ENCODE peak calls at places on chromosomes 11 and 22, in four cellular contexts. One of them, this sample, is unnamed. For H3K36me3 and H3K4me1, the result is how much of the 10 kb centered on the place peaks cover.

GRCh38 chr11:77101043-77101537 is 1.6 kb upstream of the OMP start:
- DNase-seq in neural progenitor cell: peak
- DNase-seq in breast epithelium: no peak
- DNase-seq in adipocyte: peak
- DNase-seq in this sample: no peak

GRCh38 chr11:77705195-77705876 is 67.7 kb upstream of the CLNS1A start:
- DNase-seq in neural progenitor cell: no peak
- DNase-seq in breast epithelium: no peak
- DNase-seq in adipocyte: peak
- DNase-seq in this sample: no peak

GRCh38 chr22:20464912-20465758 is 27.5 kb upstream of the SCARF2 start:
- DNase-seq in neural progenitor cell: no peak
- DNase-seq in breast epithelium: no peak
- DNase-seq in adipocyte: no peak
- DNase-seq in this sample: no peak

GRCh38 chr11:8813658-8814057 is 97.3 kb upstream of the AKIP1 start:
- DNase-seq in neural progenitor cell: peak
- DNase-seq in breast epithelium: no peak
- DNase-seq in adipocyte: peak
- DNase-seq in this sample: peak

GRCh38 chr11:10625982-10626311 is 57.5 kb upstream of the LYVE1 start:
- DNase-seq in neural progenitor cell: no peak
- DNase-seq in breast epithelium: no peak
- DNase-seq in adipocyte: no peak
- DNase-seq in this sample: no peak

GRCh38 chr11:35688023-35688422 is 25.4 kb downstream of the TRIM44 start:
- DNase-seq in neural progenitor cell: no peak
- DNase-seq in breast epithelium: no peak
- DNase-seq in adipocyte: no peak
- DNase-seq in this sample: no peak

GRCh38 chr11:118281284-118281683 is 17.2 kb upstream of the MPZL2 start:
- DNase-seq in neural progenitor cell: no peak
- DNase-seq in breast epithelium: no peak
- DNase-seq in adipocyte: no peak
- DNase-seq in this sample: no peak

GRCh38 chr11:6474806-6475500 is 1.2 kb upstream of the TRIM3 start:
- DNase-seq in neural progenitor cell: no peak
- DNase-seq in breast epithelium: no peak
- DNase-seq in adipocyte: no peak
- DNase-seq in this sample: no peak

GRCh38 chr11:69839516-69839915 is 20.3 kb upstream of the FGF3 start:
- DNase-seq in neural progenitor cell: no peak
- DNase-seq in breast epithelium: no peak
- DNase-seq in adipocyte: no peak
- DNase-seq in this sample: no peak

GRCh38 chr11:17718510-17718962 is 835 bp upstream of the MYOD1 start:
- DNase-seq in neural progenitor cell: no peak
- DNase-seq in breast epithelium: no peak
- DNase-seq in adipocyte: no peak
- DNase-seq in this sample: no peak

GRCh38 chr11:15379483-15379882 is 264.8 kb downstream of the INSC start:
- DNase-seq in neural progenitor cell: peak
- DNase-seq in breast epithelium: no peak
- DNase-seq in adipocyte: no peak
- DNase-seq in this sample: no peak

GRCh38 chr11:17952487-17952886 is 60.4 kb downstream of the SERGEF start:
- DNase-seq in neural progenitor cell: no peak
- DNase-seq in breast epithelium: no peak
- DNase-seq in adipocyte: no peak
- DNase-seq in this sample: no peak

GRCh38 chr11:117690484-117691205 is 106.4 kb downstream of the DSCAML1 start:
- DNase-seq in neural progenitor cell: no peak
- DNase-seq in breast epithelium: no peak
- DNase-seq in adipocyte: no peak
- DNase-seq in this sample: no peak

GRCh38 chr11:747176-748006 is at the start of gene TALDO1:
- DNase-seq in neural progenitor cell: peak
- DNase-seq in breast epithelium: peak
- DNase-seq in adipocyte: peak
- DNase-seq in this sample: peak

GRCh38 chr11:131875611-131876010 is 505.2 kb downstream of the NTM start:
- DNase-seq in neural progenitor cell: no peak
- DNase-seq in breast epithelium: no peak
- DNase-seq in adipocyte: no peak
- DNase-seq in this sample: no peak

GRCh38 chr22:17237031-17237668 is 17.9 kb upstream of the ADA2 start:
- DNase-seq in neural progenitor cell: no peak
- DNase-seq in breast epithelium: no peak
- DNase-seq in adipocyte: no peak
- DNase-seq in this sample: no peak

GRCh38 chr22:43172191-43172590 is 14.7 kb downstream of the TTLL12 start:
- DNase-seq in neural progenitor cell: no peak
- DNase-seq in breast epithelium: no peak
- DNase-seq in adipocyte: no peak
- DNase-seq in this sample: no peak
- H3K36me3 ChIP-seq in neural progenitor cell: under half
- H3K36me3 ChIP-seq in breast epithelium: under half
- H3K36me3 ChIP-seq in adipocyte: half or more
- H3K36me3 ChIP-seq in this sample: half or more

DNA sequence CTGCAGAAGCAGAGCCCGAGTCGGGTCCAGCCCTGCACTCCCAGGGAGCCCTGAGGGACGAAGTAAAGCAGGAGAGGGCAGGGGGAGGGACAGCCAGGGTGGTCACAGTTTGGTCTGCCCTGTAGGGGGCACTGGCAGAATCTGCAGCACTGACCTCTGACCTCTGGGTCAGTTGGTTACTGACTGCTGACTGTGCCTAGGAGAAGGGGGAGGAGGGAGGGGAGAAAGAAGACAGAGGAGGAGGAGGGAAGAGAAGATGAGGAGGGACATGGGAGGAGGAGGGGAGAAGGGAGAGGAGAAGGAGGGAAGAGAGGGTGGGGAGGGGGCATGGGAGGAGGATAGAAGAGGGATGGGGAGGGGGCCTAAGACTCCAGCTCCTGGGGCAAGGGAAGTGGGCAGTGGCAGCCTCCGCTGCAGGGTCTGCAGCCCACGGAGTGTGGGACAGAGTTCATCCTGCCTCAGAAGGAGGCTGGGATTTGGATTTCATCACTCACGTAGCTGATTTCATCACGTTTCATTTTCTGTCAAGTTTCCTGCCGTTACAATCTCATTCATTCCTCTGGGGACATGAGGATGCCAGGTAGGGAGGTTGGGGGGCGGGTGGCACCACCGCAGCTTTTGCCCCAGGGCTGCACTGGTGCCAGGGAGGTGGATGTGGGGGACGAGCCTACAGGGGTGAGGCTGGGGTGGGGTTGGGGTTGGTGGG is 55.2 kb downstream of the FLRT1 start:
- DNase-seq in neural progenitor cell: peak
- DNase-seq in breast epithelium: no peak
- DNase-seq in adipocyte: peak
- DNase-seq in this sample: no peak
- H3K4me1 ChIP-seq in neural progenitor cell: half or more
- H3K4me1 ChIP-seq in breast epithelium: under half
- H3K4me1 ChIP-seq in adipocyte: under half
- H3K4me1 ChIP-seq in this sample: under half

GRCh38 chr11:11967669-11968510 is 40.5 kb downstream of the DKK3 start:
- DNase-seq in neural progenitor cell: no peak
- DNase-seq in breast epithelium: no peak
- DNase-seq in adipocyte: no peak
- DNase-seq in this sample: no peak
- H3K36me3 ChIP-seq in neural progenitor cell: under half
- H3K36me3 ChIP-seq in breast epithelium: under half
- H3K36me3 ChIP-seq in adipocyte: under half
- H3K36me3 ChIP-seq in this sample: under half

DNA sequence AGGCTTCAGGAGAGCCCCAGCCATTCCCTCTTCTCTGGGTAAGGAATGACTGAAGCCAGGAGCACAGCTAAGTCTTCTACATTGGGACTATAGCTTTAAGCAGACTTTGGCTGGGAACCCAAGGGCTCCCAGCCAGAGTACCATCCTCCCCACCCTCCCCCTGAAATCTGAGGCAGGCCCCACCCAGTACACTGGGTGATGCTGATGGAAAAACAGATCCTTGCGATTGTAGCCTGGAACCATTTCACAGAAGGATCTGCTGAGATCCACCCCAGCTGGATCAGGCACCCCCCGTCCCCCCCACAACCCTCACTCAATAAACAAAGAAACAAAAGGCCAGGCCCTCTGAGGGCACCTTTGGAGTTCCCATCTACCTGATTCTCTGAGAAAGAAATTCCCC is 39.8 kb downstream of the IL18BP start:
- DNase-seq in neural progenitor cell: no peak
- DNase-seq in breast epithelium: peak
- DNase-seq in adipocyte: peak
- DNase-seq in this sample: peak
- H3K4me1 ChIP-seq in neural progenitor cell: under half
- H3K4me1 ChIP-seq in breast epithelium: under half
- H3K4me1 ChIP-seq in adipocyte: under half
- H3K4me1 ChIP-seq in this sample: half or more

DNA sequence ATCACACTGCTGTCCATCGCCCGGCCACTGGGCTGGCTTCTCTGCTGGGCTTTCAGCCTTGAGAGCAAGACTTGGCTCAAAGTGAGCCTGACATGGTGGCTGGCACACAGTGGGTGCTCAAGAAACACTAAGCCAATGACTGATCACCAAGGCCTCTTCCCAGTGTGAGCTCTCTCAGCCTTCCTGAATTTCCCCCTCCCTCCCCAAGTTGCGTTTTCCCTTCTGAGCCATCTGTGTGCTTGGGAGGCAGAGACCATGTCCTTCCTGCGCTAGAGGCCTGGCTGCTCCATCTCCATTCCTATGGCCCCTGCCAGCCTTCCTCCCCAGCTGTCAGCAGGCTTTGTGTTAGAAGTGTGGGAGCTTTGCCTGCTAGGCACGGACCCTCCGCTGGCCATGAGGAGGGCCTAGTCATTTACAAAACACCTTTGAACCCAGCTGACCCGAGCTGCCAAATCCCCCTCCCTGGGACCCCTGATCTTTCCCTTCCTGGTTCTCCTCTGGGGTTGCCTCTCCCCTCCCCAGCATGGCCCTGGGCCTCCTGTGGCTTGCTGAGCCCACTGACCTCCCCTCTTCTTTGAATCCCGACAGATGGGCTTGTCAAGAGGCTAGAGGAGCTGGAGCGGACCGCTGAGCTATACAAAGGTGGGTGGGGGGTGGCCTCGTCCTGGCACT is 13.2 kb downstream of the PICK1 start:
- DNase-seq in neural progenitor cell: no peak
- DNase-seq in breast epithelium: no peak
- DNase-seq in adipocyte: no peak
- DNase-seq in this sample: no peak
- H3K36me3 ChIP-seq in neural progenitor cell: under half
- H3K36me3 ChIP-seq in breast epithelium: under half
- H3K36me3 ChIP-seq in adipocyte: under half
- H3K36me3 ChIP-seq in this sample: half or more

DNA sequence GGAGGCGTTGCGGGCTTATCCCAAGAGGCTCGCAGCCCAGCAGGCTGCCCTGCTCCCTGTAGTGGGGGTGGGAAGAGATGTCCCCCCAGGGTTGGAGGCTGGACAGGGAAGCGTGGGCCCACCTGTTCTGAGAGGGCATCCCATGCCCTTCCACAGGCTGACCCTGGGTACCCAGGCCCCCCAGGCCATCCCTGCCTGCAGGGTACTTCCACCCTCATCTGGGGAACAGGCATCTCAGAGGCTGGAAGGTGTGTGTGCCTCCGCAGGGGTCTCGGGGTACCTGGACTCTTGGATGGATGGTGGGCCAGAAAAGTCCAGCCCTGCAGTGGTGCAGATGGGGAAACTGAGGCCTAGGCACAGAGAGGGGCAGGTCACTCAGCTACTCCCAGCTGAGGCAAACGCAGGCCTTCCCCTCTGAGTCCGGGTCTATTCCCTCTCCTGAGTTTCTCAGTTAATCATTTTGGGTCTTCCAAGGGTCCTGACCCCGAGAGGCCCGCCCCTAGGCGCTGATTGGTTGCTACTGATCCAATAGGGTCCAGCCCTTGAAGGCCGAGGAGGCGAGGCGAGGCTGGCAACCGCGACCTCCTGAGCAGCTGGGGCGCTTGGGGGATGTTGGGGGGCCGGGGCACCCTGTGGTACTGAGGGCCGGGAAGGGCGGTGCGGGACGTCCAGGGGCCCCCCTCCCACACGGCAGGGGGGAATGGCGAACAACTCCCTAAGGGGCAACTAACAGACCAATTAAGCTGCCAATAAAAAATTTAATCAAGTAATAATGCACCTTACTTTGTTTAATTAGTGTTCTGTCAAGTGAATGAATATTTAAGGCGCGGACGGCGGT is 23.8 kb downstream of the FLRT1 start:
- DNase-seq in neural progenitor cell: peak
- DNase-seq in breast epithelium: no peak
- DNase-seq in adipocyte: no peak
- DNase-seq in this sample: no peak
- H3K4me1 ChIP-seq in neural progenitor cell: under half
- H3K4me1 ChIP-seq in breast epithelium: under half
- H3K4me1 ChIP-seq in adipocyte: under half
- H3K4me1 ChIP-seq in this sample: under half

GRCh38 chr22:19132153-19132552 is 1.0 kb downstream of the TSSK2 start:
- DNase-seq in neural progenitor cell: no peak
- DNase-seq in breast epithelium: no peak
- DNase-seq in adipocyte: no peak
- DNase-seq in this sample: no peak
- H3K36me3 ChIP-seq in neural progenitor cell: under half
- H3K36me3 ChIP-seq in breast epithelium: under half
- H3K36me3 ChIP-seq in adipocyte: under half
- H3K36me3 ChIP-seq in this sample: half or more

DNA sequence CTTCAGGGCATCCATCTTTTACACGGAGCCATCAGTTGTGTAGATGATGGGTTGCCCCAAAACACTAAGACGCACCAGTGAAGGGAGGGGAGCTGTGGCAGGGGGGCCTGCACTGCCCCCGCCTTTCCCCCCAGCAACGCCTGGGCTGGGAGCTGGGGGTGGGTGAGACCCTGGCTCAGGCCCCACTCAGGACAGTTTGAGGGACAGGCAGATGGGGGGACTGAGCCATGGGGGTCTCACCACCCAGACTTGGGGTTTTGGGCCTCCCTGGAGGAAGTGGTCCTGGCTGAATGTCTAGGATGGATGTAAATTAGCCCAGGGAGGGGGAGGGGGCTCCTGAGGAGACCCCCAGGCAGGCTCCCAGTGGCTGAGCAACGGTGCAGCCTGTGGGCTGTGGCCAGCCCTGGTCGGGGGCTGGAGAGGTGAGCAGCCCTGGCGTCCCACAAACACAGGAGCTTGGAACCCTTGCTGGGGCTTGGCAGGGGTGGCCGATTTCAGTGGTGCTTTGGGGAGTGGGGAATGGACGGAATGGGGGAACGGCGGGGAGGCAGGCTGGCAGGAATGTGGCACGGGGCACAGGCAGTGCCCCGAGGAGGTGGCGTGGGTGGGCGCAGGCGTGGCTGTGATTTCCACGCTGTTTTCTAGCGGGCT is 6.1 kb downstream of the PARVB start:
- DNase-seq in neural progenitor cell: no peak
- DNase-seq in breast epithelium: no peak
- DNase-seq in adipocyte: no peak
- DNase-seq in this sample: no peak
- H3K4me1 ChIP-seq in neural progenitor cell: under half
- H3K4me1 ChIP-seq in breast epithelium: under half
- H3K4me1 ChIP-seq in adipocyte: under half
- H3K4me1 ChIP-seq in this sample: under half

GRCh38 chr22:36311386-36312085 is 58.6 kb downstream of the APOL1 start:
- DNase-seq in neural progenitor cell: no peak
- DNase-seq in breast epithelium: no peak
- DNase-seq in adipocyte: no peak
- DNase-seq in this sample: no peak
- H3K36me3 ChIP-seq in neural progenitor cell: under half
- H3K36me3 ChIP-seq in breast epithelium: under half
- H3K36me3 ChIP-seq in adipocyte: half or more
- H3K36me3 ChIP-seq in this sample: half or more

This sample was measured in stomach.